ENCODE peak calls at places on chromosome 16, in six cellular contexts. W is choroid plexus epithelial cell, B is Peyer's patch, C is AG10803, P is retinal pigment epithelial cell, V is tibial nerve. F is an unnamed sample.

GRCh38 chr16:10466861-10467260 is 81.0 kb downstream of the ATF7IP2 start:
- DNase-seq in B (no peak), P (peak), W (peak), V (no peak), C (no peak), F (no peak)

GRCh38 chr16:78543066-78543465 is 443.6 kb downstream of the WWOX start:
- DNase-seq in P (no peak), V (no peak), C (no peak), W (no peak), B (no peak), F (no peak)

GRCh38 chr16:17379121-17379571 is 91.6 kb downstream of the XYLT1 start:
- DNase-seq in V (no peak), P (no peak), W (no peak), C (peak), B (no peak), F (peak)

GRCh38 chr16:85069171-85069570 is 41.6 kb downstream of the KIAA0513 start:
- DNase-seq in V (no peak), B (no peak), P (no peak), C (no peak), W (no peak), F (no peak)

GRCh38 chr16:49986351-49987124 is 38.5 kb upstream of the CNEP1R1 start:
- DNase-seq in B (no peak), V (no peak), C (peak), P (no peak), W (peak), F (peak)

GRCh38 chr16:77090062-77090461 is 100.9 kb upstream of the MON1B start:
- DNase-seq in P (no peak), V (no peak), W (no peak), C (no peak), B (no peak), F (no peak)

GRCh38 chr16:57025941-57026777 is 36.8 kb downstream of the NLRC5 start:
- DNase-seq in P (no peak), C (no peak), W (no peak), B (no peak), V (no peak), F (no peak)

GRCh38 chr16:20363191-20363590 is 10.7 kb upstream of the UMOD start:
- DNase-seq in P (no peak), V (no peak), B (no peak), C (no peak), W (no peak), F (no peak)

GRCh38 chr16:52488837-52489289 is 58.1 kb downstream of the TOX3 start:
- DNase-seq in C (no peak), P (no peak), V (no peak), B (no peak), W (no peak), F (no peak)

GRCh38 chr16:12201863-12202262 is 225.3 kb downstream of the SNX29 start:
- DNase-seq in V (no peak), C (no peak), P (no peak), W (no peak), B (no peak), F (no peak)

GRCh38 chr16:88339926-88340754 is 42.6 kb upstream of the ZNF469 start:
- DNase-seq in C (no peak), P (no peak), W (no peak), V (no peak), B (no peak), F (no peak)

GRCh38 chr16:75379911-75380847 is 53.1 kb downstream of the CFDP1 start:
- DNase-seq in V (peak), C (no peak), W (peak), B (peak), P (no peak), F (no peak)

GRCh38 chr16:73027655-73028220 is 20.2 kb downstream of the ZFHX3 start:
- DNase-seq in V (no peak), P (no peak), B (no peak), W (no peak), C (no peak), F (no peak)

GRCh38 chr16:69100046-69100765 is 5.2 kb upstream of the HAS3 start:
- DNase-seq in P (no peak), C (no peak), B (no peak), W (no peak), V (no peak), F (no peak)

GRCh38 chr16:64343061-64343819 is 778.6 kb downstream of the CDH11 start:
- DNase-seq in V (no peak), B (no peak), C (peak), W (no peak), P (no peak), F (no peak)

GRCh38 chr16:50263940-50264929 is 2.1 kb upstream of the ADCY7 start:
- DNase-seq in B (no peak), V (no peak), P (no peak), W (no peak), C (peak), F (peak)

GRCh38 chr16:75265911-75266701 is 14.7 kb upstream of the BCAR1 start:
- DNase-seq in W (peak), B (no peak), P (no peak), C (peak), V (peak), F (no peak)

GRCh38 chr16:68893710-68894705 is 50.7 kb downstream of the TANGO6 start:
- DNase-seq in V (no peak), P (no peak), B (no peak), W (peak), C (peak), F (no peak)

GRCh38 chr16:10828851-10829331 is 10.3 kb upstream of the TVP23A start:
- DNase-seq in V (peak), B (peak), C (peak), P (peak), W (peak), F (peak)

GRCh38 chr16:57720142-57720575 is 15.4 kb upstream of the KATNB1 start:
- DNase-seq in V (no peak), P (no peak), W (peak), C (peak), B (peak), F (peak)

GRCh38 chr16:20807822-20808207 is 1.5 kb downstream of the REXO5 start:
- DNase-seq in W (no peak), C (no peak), P (no peak), V (no peak), B (no peak), F (no peak)

GRCh38 chr16:81651758-81652718 is 127.1 kb upstream of the PLCG2 start:
- DNase-seq in C (no peak), V (no peak), P (no peak), W (no peak), B (no peak), F (no peak)

GRCh38 chr16:57000271-57001025 is 11.1 kb downstream of the NLRC5 start:
- DNase-seq in B (peak), V (peak), C (peak), W (peak), P (no peak), F (peak)

GRCh38 chr16:88940196-88941050 is 36.6 kb downstream of the CBFA2T3 start:
- DNase-seq in B (no peak), W (no peak), P (no peak), V (no peak), C (no peak), F (peak)

GRCh38 chr16:53952215-53953208 is 248.6 kb downstream of the FTO start:
- DNase-seq in P (no peak), B (no peak), V (no peak), C (no peak), W (peak), F (no peak)

GRCh38 chr16:75251280-75252048 is at the start of gene BCAR1:
- DNase-seq in V (peak), C (peak), P (peak), W (peak), B (no peak), F (peak)

GRCh38 chr16:46859719-46860152 is 24.4 kb upstream of the GPT2 start:
- DNase-seq in C (peak), W (peak), B (no peak), P (no peak), V (no peak), F (peak)

GRCh38 chr16:87414251-87414680 is 22.1 kb downstream of the MAP1LC3B start:
- DNase-seq in P (no peak), B (no peak), W (no peak), C (no peak), V (no peak), F (peak)

GRCh38 chr16:61892531-61892930 is 143.7 kb downstream of the CDH8 start:
- DNase-seq in V (no peak), C (no peak), P (no peak), W (no peak), B (no peak), F (no peak)

GRCh38 chr16:80080287-80080851 is 460.4 kb upstream of the DYNLRB2 start:
- DNase-seq in V (no peak), B (no peak), W (no peak), C (no peak), P (no peak), F (no peak)

GRCh38 chr16:10485698-10486382 is 94.6 kb downstream of the EMP2 start:
- DNase-seq in V (no peak), C (no peak), W (no peak), P (no peak), B (no peak), F (no peak)

GRCh38 chr16:26963109-26963508 is 103.6 kb upstream of the C16orf82 start:
- DNase-seq in V (no peak), C (peak), B (no peak), W (peak), P (no peak), F (no peak)

GRCh38 chr16:11576427-11577289 is 10.1 kb downstream of the LITAF start:
- DNase-seq in W (no peak), V (no peak), C (no peak), B (peak), P (no peak), F (no peak)

GRCh38 chr16:49698931-49699715 is 156.8 kb downstream of the ZNF423 start:
- DNase-seq in W (peak), B (no peak), P (no peak), V (peak), C (no peak), F (no peak)

GRCh38 chr16:13378151-13378550 is 476.8 kb downstream of the SHISA9 start:
- DNase-seq in P (no peak), C (peak), V (no peak), W (no peak), B (no peak), F (peak)
- TF ChIP-seq CTCF in P (peak), C (no peak), V (no peak), W (no peak), B (no peak), F (no peak)

DNA sequence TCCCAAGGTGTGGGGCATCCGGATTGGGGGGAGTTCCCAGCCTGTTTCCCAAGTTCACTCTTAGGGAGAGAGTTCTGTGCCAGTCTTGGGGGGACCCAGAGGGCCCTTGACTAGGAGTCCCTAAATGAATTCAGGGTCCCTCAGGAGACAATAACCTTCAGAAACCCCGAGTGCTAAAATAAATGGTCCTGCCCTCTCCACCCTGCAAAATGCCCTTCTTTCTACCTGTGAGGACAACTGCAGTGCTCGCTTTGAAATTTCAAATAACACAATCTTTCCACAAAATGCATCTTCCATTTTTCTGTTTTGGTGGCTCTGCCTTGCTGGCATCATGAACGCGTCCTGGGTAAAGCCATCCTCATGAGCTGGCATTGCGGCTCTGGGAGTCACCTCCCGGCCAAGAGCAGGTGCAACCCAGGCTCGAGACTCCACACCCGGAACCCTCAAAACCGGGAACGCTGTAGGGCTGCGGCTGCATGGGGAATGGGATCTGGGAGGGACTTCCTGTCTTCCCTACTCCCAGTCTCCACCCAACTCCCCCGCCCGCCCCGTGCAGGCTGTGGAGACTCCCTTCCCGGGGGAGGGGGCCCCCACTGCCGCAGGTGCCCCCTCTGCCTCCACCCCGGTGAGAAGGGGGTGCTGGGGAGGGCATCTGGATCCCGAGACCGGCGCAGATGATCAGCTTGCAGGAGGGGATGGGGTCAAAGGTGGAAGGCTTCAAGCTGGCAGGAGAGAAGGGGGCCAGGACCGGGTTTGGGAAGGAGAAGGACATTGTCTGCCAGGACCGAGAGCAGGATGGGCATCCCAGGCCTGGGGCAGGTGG is at the start of gene ZNF205:
- DNase-seq in W (peak), B (no peak), P (no peak), C (peak), V (peak), F (peak)
- H3K4me3 ChIP-seq in W (peak), B (peak), P (peak), C (peak), V (peak), F (peak)

GRCh38 chr16:4612474-4612931 is 2.2 kb downstream of the UBALD1 start:
- DNase-seq in V (no peak), B (no peak), C (no peak), P (no peak), W (no peak), F (no peak)
- TF ChIP-seq CTCF in V (no peak), B (no peak), C (peak), P (peak), W (peak), F (no peak)

GRCh38 chr16:2743007-2743810 is 9.2 kb upstream of the SRRM2 start:
- DNase-seq in V (no peak), C (no peak), P (no peak), W (no peak), B (no peak), F (no peak)
- H3K4me3 ChIP-seq in V (no peak), C (no peak), P (no peak), W (no peak), B (no peak), F (no peak)

GRCh38 chr16:60225541-60225940 is 1491.4 kb upstream of the GOT2 start:
- DNase-seq in C (no peak), W (no peak), B (no peak), V (no peak), P (no peak), F (no peak)
- TF ChIP-seq CTCF in C (no peak), W (no peak), B (no peak), V (no peak), P (no peak), F (no peak)

GRCh38 chr16:1377406-1378010 is 25.8 kb downstream of the GNPTG start:
- DNase-seq in V (no peak), W (no peak), P (no peak), C (no peak), B (no peak), F (no peak)
- H3K4me3 ChIP-seq in V (no peak), W (no peak), P (no peak), C (no peak), B (no peak), F (no peak)

GRCh38 chr16:31714899-31715504 is 158.6 kb upstream of the ZNF267 start:
- DNase-seq in B (no peak), V (no peak), W (no peak), C (no peak), P (no peak), F (no peak)

GRCh38 chr16:31712064-31712540 is 161.5 kb upstream of the ZNF267 start:
- DNase-seq in W (no peak), V (no peak), B (no peak), C (no peak), P (no peak), F (no peak)

GRCh38 chr16:31713071-31713944 is 160.3 kb upstream of the ZNF267 start:
- DNase-seq in C (peak), P (peak), V (peak), W (peak), B (peak), F (peak)

GRCh38 chr16:31715915-31716314 is 157.7 kb upstream of the ZNF267 start:
- DNase-seq in W (no peak), B (no peak), V (no peak), P (no peak), C (no peak), F (no peak)

DNA sequence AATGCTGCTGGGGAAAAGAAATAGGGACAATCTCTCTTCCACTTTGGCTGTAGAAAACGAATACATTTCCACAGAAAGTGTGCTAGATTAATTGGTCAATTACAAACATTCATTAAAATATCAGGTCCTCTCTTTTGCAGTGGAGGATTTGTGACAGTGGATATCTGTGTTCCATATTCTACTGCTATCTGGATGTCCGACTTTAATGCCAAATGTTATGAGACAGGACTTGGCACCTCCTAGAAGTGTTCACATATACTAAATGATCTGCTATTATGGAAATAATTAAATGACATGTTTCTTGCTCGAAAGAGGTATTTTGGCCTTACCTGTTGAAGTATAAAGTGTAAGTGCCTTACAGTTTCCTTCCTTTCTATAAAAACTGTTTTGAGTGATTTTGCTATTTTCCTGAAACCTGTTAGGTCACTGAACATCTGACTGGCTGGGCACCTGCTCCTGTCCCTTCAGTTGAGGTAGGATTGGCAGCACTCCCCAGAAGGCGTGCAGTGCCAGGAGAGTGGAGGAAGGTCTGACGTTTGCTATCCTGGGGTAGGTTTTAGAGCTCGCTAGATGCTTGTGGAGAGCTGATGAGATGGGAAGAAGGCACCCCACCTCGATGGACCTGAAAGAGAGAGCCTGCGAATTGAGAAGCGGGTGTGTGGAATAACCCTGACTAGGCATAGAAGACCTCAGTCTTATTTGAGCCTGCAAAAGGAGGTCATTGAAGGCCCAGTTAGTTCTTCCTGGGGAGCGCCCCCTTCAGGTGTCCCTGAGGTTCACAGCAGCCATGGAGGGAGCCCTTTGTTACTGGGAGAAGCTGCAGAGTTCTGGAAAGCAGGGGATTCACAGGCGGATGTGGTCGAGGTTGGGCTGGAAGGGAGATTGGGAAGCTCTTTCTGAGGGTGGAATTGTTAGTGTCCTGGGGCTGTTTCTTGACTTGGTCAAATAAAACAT is 159.4 kb upstream of the ZNF267 start:
- DNase-seq in B (no peak), P (no peak), V (no peak), W (no peak), C (no peak), F (no peak)
- TF ChIP-seq CTCF in B (peak), P (peak), V (no peak), W (peak), C (peak), F (peak)

DNA sequence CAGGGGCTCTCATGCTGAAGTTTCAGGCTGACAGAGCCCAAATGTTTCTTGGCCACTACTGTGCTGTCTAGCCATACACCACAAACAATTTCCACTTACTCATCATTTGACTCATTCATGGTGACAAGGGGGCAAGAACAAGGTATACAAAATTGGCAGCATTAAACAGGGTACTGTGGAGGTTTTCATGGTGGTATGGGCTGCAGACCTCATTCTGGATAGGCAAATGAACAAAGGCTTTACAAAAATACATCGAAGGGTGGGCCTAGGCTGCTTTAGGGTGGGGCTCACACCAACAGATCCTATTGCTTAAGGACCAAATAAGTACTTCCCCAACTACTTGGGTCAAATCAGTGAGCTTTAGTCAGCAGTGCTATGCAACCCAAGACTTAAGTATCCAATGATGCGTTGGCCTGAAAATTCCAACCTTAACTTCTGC is 53.0 kb downstream of the N4BP1 start:
- DNase-seq in P (no peak), C (peak), W (peak), B (no peak), V (no peak), F (peak)
- H3K4me3 ChIP-seq in P (no peak), C (no peak), W (no peak), B (no peak), V (no peak), F (no peak)